ENCODE peak calls at places on chromosomes 5 and 9, in ten cellular contexts. S is NB4; Q is stimulated activated CD4-positive, alpha-beta T cell treated with anti-CD3 and anti-CD28 coated beads, Interleukin-1b, Interleukin-23, amount 100 ng/mL, for 48 hours; E is NCI-H1048; K is HTR-8/SVneo; Y is amygdala; Z is HEK293T; O is BJ; C is effector memory CD4-positive, alpha-beta T cell; V is NCI-H1092. N is an unnamed sample.

GRCh38 chr5:147803941-147804717 is 21.6 kb upstream of the JAKMIP2 start:
- DNase-seq in S (no peak), Q (no peak), E (no peak), K (no peak), Y (no peak), Z (no peak), O (no peak), C (no peak), V (no peak), N (no peak)

GRCh38 chr5:107672212-107673105 is 1.7 kb upstream of the EFNA5 start:
- DNase-seq in S (peak), Q (no peak), E (peak), K (peak), Y (no peak), Z (peak), O (peak), C (no peak), V (peak), N (peak)

GRCh38 chr9:347667-348292 is 133.1 kb downstream of the DOCK8 start:
- DNase-seq in S (peak), Q (no peak), E (no peak), K (peak), Y (no peak), Z (peak), O (no peak), C (no peak), V (peak), N (no peak)

GRCh38 chr9:68951879-68952659 is 61.8 kb downstream of the PRKACG start:
- DNase-seq in S (peak), Q (no peak), E (no peak), K (no peak), Y (no peak), Z (no peak), O (no peak), C (no peak), V (no peak), N (no peak)

GRCh38 chr5:172534229-172535169 is 80.2 kb upstream of the SH3PXD2B start:
- DNase-seq in S (no peak), Q (no peak), E (no peak), K (no peak), Y (no peak), Z (no peak), O (no peak), C (no peak), V (no peak), N (no peak)

GRCh38 chr9:131776473-131776872 is 36.6 kb upstream of the RAPGEF1 start:
- DNase-seq in S (peak), Q (peak), E (peak), K (no peak), Y (no peak), Z (peak), O (no peak), C (no peak), V (no peak), N (no peak)

GRCh38 chr9:98011122-98011521 is 28.0 kb downstream of the ANP32B start:
- DNase-seq in S (no peak), Q (no peak), E (no peak), K (no peak), Y (no peak), Z (no peak), O (no peak), C (no peak), V (no peak), N (no peak)

GRCh38 chr9:134916161-134916665 is 1.5 kb downstream of the FCN1 start:
- DNase-seq in S (no peak), Q (no peak), E (no peak), K (no peak), Y (no peak), Z (no peak), O (no peak), C (no peak), V (no peak), N (peak)

GRCh38 chr9:116155700-116156045 is 2.1 kb downstream of the PAPPA start:
- DNase-seq in S (no peak), Q (no peak), E (no peak), K (no peak), Y (no peak), Z (no peak), O (no peak), C (no peak), V (no peak), N (no peak)

GRCh38 chr5:148995791-148996190 is 67.1 kb downstream of the SH3TC2 start:
- DNase-seq in S (no peak), Q (no peak), E (no peak), K (no peak), Y (no peak), Z (no peak), O (no peak), C (no peak), V (no peak), N (no peak)

GRCh38 chr5:38531518-38531917 is 24.9 kb downstream of the LIFR start:
- DNase-seq in S (no peak), Q (no peak), E (no peak), K (no peak), Y (no peak), Z (no peak), O (no peak), C (no peak), V (no peak), N (no peak)

GRCh38 chr9:34568783-34569182 is 20.7 kb downstream of the CNTFR start:
- DNase-seq in S (no peak), Q (no peak), E (no peak), K (no peak), Y (no peak), Z (no peak), O (no peak), C (no peak), V (no peak), N (no peak)

GRCh38 chr9:129981180-129981907 is 61.6 kb downstream of the FNBP1 start:
- DNase-seq in S (no peak), Q (no peak), E (no peak), K (no peak), Y (peak), Z (no peak), O (no peak), C (no peak), V (no peak), N (peak)

GRCh38 chr5:153517105-153517700 is 26.7 kb downstream of the GRIA1 start:
- DNase-seq in S (peak), Q (no peak), E (no peak), K (no peak), Y (no peak), Z (no peak), O (no peak), C (no peak), V (no peak), N (no peak)

GRCh38 chr5:1003296-1003937 is 5.2 kb upstream of the NKD2 start:
- DNase-seq in S (peak), Q (no peak), E (peak), K (no peak), Y (no peak), Z (no peak), O (no peak), C (no peak), V (no peak), N (peak)

GRCh38 chr9:137188086-137188489 is 272 bp downstream of the ANAPC2 start:
- DNase-seq in S (no peak), Q (no peak), E (no peak), K (no peak), Y (no peak), Z (no peak), O (no peak), C (no peak), V (no peak), N (no peak)

GRCh38 chr9:129752915-129753724 is at the start of gene PTGES:
- DNase-seq in S (peak), Q (peak), E (no peak), K (peak), Y (no peak), Z (peak), O (peak), C (no peak), V (no peak), N (peak)

GRCh38 chr5:73486119-73486899 is 11.9 kb upstream of the BTF3 start:
- DNase-seq in S (no peak), Q (no peak), E (no peak), K (no peak), Y (no peak), Z (no peak), O (no peak), C (no peak), V (no peak), N (no peak)